ENCODE peak calls at places on chromosomes 6 and 20, in ten cellular contexts. E is CD8-positive, alpha-beta T cell; S is left ventricle myocardium inferior; W is A549; U is dorsolateral prefrontal cortex; O is brain microvascular endothelial cell; L is cardiac muscle cell; R is H9; H is AG04450; Z is psoas muscle. M is an unnamed sample.

GRCh38 chr6:116287668-116288282 is 8.0 kb upstream of the TSPYL1 start:
- DNase-seq in E (no peak), S (no peak), W (peak), U (no peak), O (no peak), L (peak), R (no peak), H (no peak), Z (no peak), M (peak)

GRCh38 chr6:125377621-125378020 is 75.9 kb upstream of the HDDC2 start:
- DNase-seq in E (no peak), S (no peak), W (no peak), U (no peak), O (peak), L (peak), R (no peak), H (no peak), Z (no peak), M (no peak)

GRCh38 chr6:45626087-45626891 is 248.6 kb upstream of the SUPT3H start:
- DNase-seq in E (no peak), S (no peak), W (no peak), U (no peak), O (peak), L (peak), R (no peak), H (peak), Z (no peak), M (peak)

GRCh38 chr6:31057426-31058003 is 47.2 kb downstream of the MUC22 start:
- DNase-seq in E (no peak), S (no peak), W (no peak), U (no peak), O (no peak), L (peak), R (no peak), H (no peak), Z (no peak), M (peak)

GRCh38 chr20:60137657-60138245 is 179.5 kb downstream of the CDH26 start:
- DNase-seq in E (no peak), S (no peak), W (peak), U (no peak), O (peak), L (no peak), R (no peak), H (no peak), Z (peak), M (peak)

GRCh38 chr20:32526125-32526524 is 59.0 kb downstream of the NOL4L start:
- DNase-seq in E (no peak), S (no peak), W (no peak), U (no peak), O (no peak), L (no peak), R (no peak), H (no peak), Z (no peak), M (no peak)

GRCh38 chr6:12818324-12818723 is 101.8 kb downstream of the PHACTR1 start:
- DNase-seq in E (no peak), S (no peak), W (no peak), U (no peak), O (no peak), L (peak), R (no peak), H (no peak), Z (no peak), M (no peak)

GRCh38 chr20:32480361-32481199 is 104.6 kb downstream of the NOL4L start:
- DNase-seq in E (no peak), S (peak), W (no peak), U (peak), O (no peak), L (no peak), R (peak), H (no peak), Z (no peak), M (no peak)

GRCh38 chr20:13105864-13106457 is 97.2 kb downstream of the SPTLC3 start:
- DNase-seq in E (no peak), S (no peak), W (peak), U (no peak), O (peak), L (peak), R (no peak), H (no peak), Z (no peak), M (peak)

GRCh38 chr6:62298745-62299392 is 12.8 kb upstream of the KHDRBS2 start:
- DNase-seq in E (no peak), S (no peak), W (no peak), U (no peak), O (no peak), L (no peak), R (no peak), H (no peak), Z (no peak), M (no peak)

GRCh38 chr20:48912065-48912464 is 9.4 kb upstream of the ARFGEF2 start:
- DNase-seq in E (no peak), S (no peak), W (no peak), U (no peak), O (no peak), L (no peak), R (no peak), H (no peak), Z (no peak), M (no peak)

GRCh38 chr20:46060301-46060881 is 29.4 kb downstream of the NCOA5 start:
- DNase-seq in E (no peak), S (no peak), W (no peak), U (no peak), O (no peak), L (no peak), R (no peak), H (no peak), Z (no peak), M (no peak)

GRCh38 chr6:80005406-80005805 is 957 bp downstream of the TTK start:
- DNase-seq in E (no peak), S (no peak), W (no peak), U (no peak), O (no peak), L (no peak), R (no peak), H (no peak), Z (no peak), M (no peak)

GRCh38 chr6:115783402-115784061 is 277.2 kb downstream of the FRK start:
- DNase-seq in E (no peak), S (no peak), W (no peak), U (no peak), O (no peak), L (peak), R (no peak), H (no peak), Z (peak), M (peak)

GRCh38 chr6:161788531-161788930 is 514.7 kb upstream of the AGPAT4 start:
- DNase-seq in E (no peak), S (no peak), W (no peak), U (no peak), O (no peak), L (no peak), R (no peak), H (no peak), Z (no peak), M (peak)

GRCh38 chr6:131255911-131256310 is 120.6 kb downstream of the AKAP7 start:
- DNase-seq in E (no peak), S (no peak), W (no peak), U (no peak), O (peak), L (no peak), R (no peak), H (no peak), Z (no peak), M (no peak)

GRCh38 chr6:6699741-6700367 is 111.3 kb downstream of the LY86 start:
- DNase-seq in E (no peak), S (peak), W (peak), U (no peak), O (peak), L (peak), R (peak), H (peak), Z (peak), M (peak)

GRCh38 chr6:28408076-28408802 is 8.7 kb upstream of the ZSCAN12 start:
- DNase-seq in E (no peak), S (no peak), W (no peak), U (no peak), O (no peak), L (peak), R (no peak), H (no peak), Z (no peak), M (no peak)

GRCh38 chr20:6420336-6420735 is 297.5 kb upstream of the FERMT1 start:
- DNase-seq in E (no peak), S (no peak), W (no peak), U (no peak), O (no peak), L (peak), R (no peak), H (no peak), Z (no peak), M (peak)

GRCh38 chr20:8527998-8528397 is 395.9 kb downstream of the PLCB1 start:
- DNase-seq in E (no peak), S (no peak), W (peak), U (no peak), O (peak), L (peak), R (no peak), H (peak), Z (no peak), M (no peak)

GRCh38 chr20:5654557-5654956 is 95.6 kb upstream of the SHLD1 start:
- DNase-seq in E (no peak), S (no peak), W (peak), U (no peak), O (peak), L (peak), R (no peak), H (peak), Z (no peak), M (peak)

GRCh38 chr6:10402648-10403311 is 12.1 kb downstream of the TFAP2A start:
- DNase-seq in E (no peak), S (no peak), W (no peak), U (no peak), O (no peak), L (no peak), R (no peak), H (no peak), Z (no peak), M (no peak)
- H3K27ac ChIP-seq in E (no peak), S (no peak), W (peak), U (no peak), O (no peak), L (no peak), R (no peak), H (no peak), Z (no peak), M (no peak)

GRCh38 chr20:21968486-21968885 is 263.0 kb downstream of the PAX1 start:
- DNase-seq in E (no peak), S (no peak), W (peak), U (no peak), O (no peak), L (no peak), R (no peak), H (no peak), Z (no peak), M (no peak)
- TF ChIP-seq CTCF in E (no peak), S (no peak), W (no peak), U (no peak), O (no peak), L (no peak), R (no peak), H (no peak), Z (no peak), M (no peak)

GRCh38 chr6:117546674-117547073 is 55.6 kb downstream of the GOPC start:
- DNase-seq in E (no peak), S (no peak), W (no peak), U (no peak), O (no peak), L (no peak), R (no peak), H (no peak), Z (no peak), M (no peak)
- H3K27ac ChIP-seq in E (no peak), S (no peak), W (peak), U (no peak), O (no peak), L (no peak), R (no peak), H (no peak), Z (peak), M (peak)

GRCh38 chr6:26537846-26538571 is at the start of gene HMGN4:
- DNase-seq in E (peak), S (peak), W (peak), U (peak), O (peak), L (peak), R (peak), H (peak), Z (peak), M (peak)
- TF ChIP-seq CTCF in E (no peak), S (no peak), W (peak), U (peak), O (no peak), L (peak), R (no peak), H (peak), Z (no peak), M (no peak)

GRCh38 chr20:15923030-15923776 is 650.0 kb downstream of the KIF16B start:
- DNase-seq in E (no peak), S (no peak), W (no peak), U (no peak), O (no peak), L (no peak), R (no peak), H (no peak), Z (no peak), M (no peak)
- H3K27ac ChIP-seq in E (no peak), S (no peak), W (no peak), U (no peak), O (no peak), L (no peak), R (no peak), H (no peak), Z (no peak), M (no peak)

DNA sequence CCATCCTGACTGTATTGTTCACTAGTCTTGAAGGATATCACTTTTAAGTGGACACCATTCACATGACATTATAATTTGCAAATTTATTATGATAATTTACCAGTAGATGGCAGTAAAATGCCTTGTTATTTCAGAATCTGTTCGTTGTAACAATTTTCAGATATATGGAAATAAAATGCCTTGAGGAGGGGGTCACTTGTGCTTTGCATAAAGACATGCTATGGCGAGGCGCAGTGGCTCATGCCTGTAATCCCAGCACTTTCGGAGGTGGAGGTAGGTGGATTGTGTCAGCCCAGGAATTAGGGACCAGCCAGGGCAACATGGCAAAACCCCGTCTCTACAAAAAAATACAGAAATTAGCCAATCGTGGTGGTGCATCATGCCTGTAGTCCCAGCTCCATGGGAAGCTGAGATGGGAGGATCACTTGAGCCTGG is 9.0 kb upstream of the NCOA6 start:
- DNase-seq in E (no peak), S (no peak), W (peak), U (no peak), O (no peak), L (peak), R (no peak), H (no peak), Z (no peak), M (peak)
- TF ChIP-seq CTCF in E (peak), S (peak), W (peak), U (peak), O (peak), L (peak), R (peak), H (peak), Z (peak), M (peak)

GRCh38 chr6:157143885-157144795 is 179.2 kb downstream of the TMEM242 start:
- DNase-seq in E (no peak), S (no peak), W (no peak), U (no peak), O (peak), L (peak), R (no peak), H (no peak), Z (no peak), M (no peak)
- H3K27ac ChIP-seq in E (no peak), S (peak), W (no peak), U (peak), O (peak), L (peak), R (no peak), H (peak), Z (peak), M (peak)

GRCh38 chr6:108163267-108163643 is 2.6 kb upstream of the NR2E1 start:
- DNase-seq in E (no peak), S (no peak), W (peak), U (no peak), O (no peak), L (no peak), R (peak), H (no peak), Z (no peak), M (peak)
- TF ChIP-seq CTCF in E (no peak), S (no peak), W (no peak), U (no peak), O (peak), L (no peak), R (peak), H (no peak), Z (no peak), M (no peak)

GRCh38 chr6:90386796-90387390 is 90.2 kb upstream of the BACH2 start:
- DNase-seq in E (no peak), S (no peak), W (no peak), U (no peak), O (no peak), L (no peak), R (no peak), H (no peak), Z (peak), M (no peak)

GRCh38 chr6:90385914-90386313 is 89.3 kb upstream of the BACH2 start:
- DNase-seq in E (no peak), S (no peak), W (no peak), U (no peak), O (no peak), L (no peak), R (no peak), H (no peak), Z (no peak), M (no peak)

GRCh38 chr6:90382760-90383159 is 86.1 kb upstream of the BACH2 start:
- DNase-seq in E (no peak), S (no peak), W (no peak), U (no peak), O (no peak), L (no peak), R (no peak), H (no peak), Z (no peak), M (no peak)

GRCh38 chr6:90383212-90383611 is 86.6 kb upstream of the BACH2 start:
- DNase-seq in E (no peak), S (no peak), W (no peak), U (no peak), O (no peak), L (no peak), R (no peak), H (no peak), Z (no peak), M (no peak)

DNA sequence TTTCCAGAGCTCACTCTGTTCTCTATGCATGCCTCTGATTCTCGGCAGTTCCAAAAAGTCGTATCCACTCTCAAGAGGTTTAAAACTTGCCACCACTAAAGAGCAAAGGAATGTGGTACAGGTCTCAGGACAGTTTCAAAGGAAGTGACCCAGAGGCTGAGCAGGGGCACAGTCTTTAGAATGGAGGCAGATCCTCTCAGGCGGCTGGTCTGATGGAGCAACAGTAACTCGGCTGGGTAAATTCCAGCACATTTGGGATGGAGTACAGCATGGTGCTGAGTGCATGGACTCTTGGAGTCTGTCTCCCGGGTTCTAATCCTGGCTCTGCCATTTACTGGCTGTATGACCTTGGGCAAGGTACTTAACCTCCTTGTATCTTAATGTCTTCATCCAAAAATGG is 88.1 kb upstream of the BACH2 start:
- DNase-seq in E (no peak), S (no peak), W (no peak), U (no peak), O (no peak), L (no peak), R (no peak), H (no peak), Z (no peak), M (no peak)
- H3K27ac ChIP-seq in E (no peak), S (no peak), W (no peak), U (no peak), O (no peak), L (no peak), R (no peak), H (no peak), Z (no peak), M (no peak)

DNA sequence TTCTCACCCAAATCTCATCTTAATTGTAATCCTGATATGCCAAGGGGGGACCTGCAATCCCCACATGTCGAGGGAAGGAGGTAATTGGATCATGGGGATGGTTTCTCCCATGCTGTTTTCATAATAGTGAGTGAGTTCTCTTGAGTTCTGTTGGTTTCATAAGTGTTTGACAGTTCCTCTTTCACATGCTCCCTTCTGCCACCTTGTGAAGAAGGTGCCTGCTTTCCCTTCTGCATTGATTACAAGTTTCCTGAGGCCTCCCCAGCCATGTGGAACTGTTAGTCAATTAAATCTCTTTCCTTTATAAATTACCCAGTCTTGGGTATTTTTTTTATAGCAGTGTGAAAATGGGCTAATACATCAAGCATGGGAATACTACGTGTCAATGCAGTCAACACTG is 925.0 kb upstream of the MAN1A1 start:
- DNase-seq in E (no peak), S (no peak), W (no peak), U (no peak), O (no peak), L (no peak), R (no peak), H (no peak), Z (no peak), M (no peak)
- TF ChIP-seq CTCF in E (no peak), S (no peak), W (no peak), U (no peak), O (no peak), L (no peak), R (no peak), H (no peak), Z (no peak), M (no peak)